ENCODE peak calls at places on chromosome 16, in nine cellular contexts. One of them, this sample, is unnamed.

GRCh38 chr16:31664683-31665482 is 137.2 kb downstream of the AHSP start:
- DNase-seq in activated CD4-positive, CD25-positive, alpha-beta regulatory T cell: no peak
- DNase-seq in activated CD4-positive, alpha-beta T cell treated with anti-CD3 and anti-CD28 coated beads for 24 hours: no peak
- DNase-seq in stimulated activated CD4-positive, alpha-beta T cell treated with anti-CD3 and anti-CD28 coated beads, Interleukin-2, amount 100 ng/mL, for 48 hours: no peak
- DNase-seq in ELF-1: no peak
- DNase-seq in NCI-H1105 treated with DMSO at 0.1 percent for 48 hours: no peak
- DNase-seq in M059J: peak
- DNase-seq in heart right ventricle: no peak
- DNase-seq in left ventricle myocardium inferior: no peak
- DNase-seq in this sample: no peak

GRCh38 chr16:89764711-89765201 is 43.4 kb downstream of the ZNF276 start:
- DNase-seq in activated CD4-positive, CD25-positive, alpha-beta regulatory T cell: no peak
- DNase-seq in activated CD4-positive, alpha-beta T cell treated with anti-CD3 and anti-CD28 coated beads for 24 hours: no peak
- DNase-seq in stimulated activated CD4-positive, alpha-beta T cell treated with anti-CD3 and anti-CD28 coated beads, Interleukin-2, amount 100 ng/mL, for 48 hours: peak
- DNase-seq in ELF-1: no peak
- DNase-seq in NCI-H1105 treated with DMSO at 0.1 percent for 48 hours: no peak
- DNase-seq in M059J: no peak
- DNase-seq in heart right ventricle: peak
- DNase-seq in left ventricle myocardium inferior: no peak
- DNase-seq in this sample: peak

GRCh38 chr16:52547001-52547833 is at the start of gene TOX3:
- DNase-seq in activated CD4-positive, CD25-positive, alpha-beta regulatory T cell: no peak
- DNase-seq in activated CD4-positive, alpha-beta T cell treated with anti-CD3 and anti-CD28 coated beads for 24 hours: no peak
- DNase-seq in stimulated activated CD4-positive, alpha-beta T cell treated with anti-CD3 and anti-CD28 coated beads, Interleukin-2, amount 100 ng/mL, for 48 hours: no peak
- DNase-seq in ELF-1: peak
- DNase-seq in NCI-H1105 treated with DMSO at 0.1 percent for 48 hours: peak
- DNase-seq in M059J: no peak
- DNase-seq in heart right ventricle: no peak
- DNase-seq in left ventricle myocardium inferior: no peak
- DNase-seq in this sample: no peak

GRCh38 chr16:24516900-24517669 is 22.3 kb upstream of the RBBP6 start:
- DNase-seq in activated CD4-positive, CD25-positive, alpha-beta regulatory T cell: peak
- DNase-seq in activated CD4-positive, alpha-beta T cell treated with anti-CD3 and anti-CD28 coated beads for 24 hours: peak
- DNase-seq in stimulated activated CD4-positive, alpha-beta T cell treated with anti-CD3 and anti-CD28 coated beads, Interleukin-2, amount 100 ng/mL, for 48 hours: peak
- DNase-seq in ELF-1: peak
- DNase-seq in NCI-H1105 treated with DMSO at 0.1 percent for 48 hours: peak
- DNase-seq in M059J: peak
- DNase-seq in heart right ventricle: peak
- DNase-seq in left ventricle myocardium inferior: peak
- DNase-seq in this sample: peak

GRCh38 chr16:84175351-84176081 is 11.3 kb downstream of the TAF1C start:
- DNase-seq in activated CD4-positive, CD25-positive, alpha-beta regulatory T cell: no peak
- DNase-seq in activated CD4-positive, alpha-beta T cell treated with anti-CD3 and anti-CD28 coated beads for 24 hours: peak
- DNase-seq in stimulated activated CD4-positive, alpha-beta T cell treated with anti-CD3 and anti-CD28 coated beads, Interleukin-2, amount 100 ng/mL, for 48 hours: peak
- DNase-seq in ELF-1: peak
- DNase-seq in NCI-H1105 treated with DMSO at 0.1 percent for 48 hours: peak
- DNase-seq in M059J: peak
- DNase-seq in heart right ventricle: no peak
- DNase-seq in left ventricle myocardium inferior: no peak
- DNase-seq in this sample: peak

GRCh38 chr16:69328854-69329316 is 1.5 kb downstream of the PDF start:
- DNase-seq in activated CD4-positive, CD25-positive, alpha-beta regulatory T cell: no peak
- DNase-seq in activated CD4-positive, alpha-beta T cell treated with anti-CD3 and anti-CD28 coated beads for 24 hours: no peak
- DNase-seq in stimulated activated CD4-positive, alpha-beta T cell treated with anti-CD3 and anti-CD28 coated beads, Interleukin-2, amount 100 ng/mL, for 48 hours: no peak
- DNase-seq in ELF-1: no peak
- DNase-seq in NCI-H1105 treated with DMSO at 0.1 percent for 48 hours: no peak
- DNase-seq in M059J: peak
- DNase-seq in heart right ventricle: no peak
- DNase-seq in left ventricle myocardium inferior: no peak
- DNase-seq in this sample: peak

GRCh38 chr16:85103096-85104079 is 8.9 kb downstream of the CIBAR2 start:
- DNase-seq in activated CD4-positive, CD25-positive, alpha-beta regulatory T cell: no peak
- DNase-seq in activated CD4-positive, alpha-beta T cell treated with anti-CD3 and anti-CD28 coated beads for 24 hours: no peak
- DNase-seq in stimulated activated CD4-positive, alpha-beta T cell treated with anti-CD3 and anti-CD28 coated beads, Interleukin-2, amount 100 ng/mL, for 48 hours: no peak
- DNase-seq in ELF-1: no peak
- DNase-seq in NCI-H1105 treated with DMSO at 0.1 percent for 48 hours: no peak
- DNase-seq in M059J: no peak
- DNase-seq in heart right ventricle: no peak
- DNase-seq in left ventricle myocardium inferior: no peak
- DNase-seq in this sample: no peak

GRCh38 chr16:54932737-54933254 is 2.1 kb downstream of the IRX5 start:
- DNase-seq in activated CD4-positive, CD25-positive, alpha-beta regulatory T cell: no peak
- DNase-seq in activated CD4-positive, alpha-beta T cell treated with anti-CD3 and anti-CD28 coated beads for 24 hours: no peak
- DNase-seq in stimulated activated CD4-positive, alpha-beta T cell treated with anti-CD3 and anti-CD28 coated beads, Interleukin-2, amount 100 ng/mL, for 48 hours: no peak
- DNase-seq in ELF-1: peak
- DNase-seq in NCI-H1105 treated with DMSO at 0.1 percent for 48 hours: no peak
- DNase-seq in M059J: no peak
- DNase-seq in heart right ventricle: no peak
- DNase-seq in left ventricle myocardium inferior: no peak
- DNase-seq in this sample: no peak

GRCh38 chr16:48126801-48127644 is 28.8 kb downstream of the ABCC12 start:
- DNase-seq in activated CD4-positive, CD25-positive, alpha-beta regulatory T cell: no peak
- DNase-seq in activated CD4-positive, alpha-beta T cell treated with anti-CD3 and anti-CD28 coated beads for 24 hours: no peak
- DNase-seq in stimulated activated CD4-positive, alpha-beta T cell treated with anti-CD3 and anti-CD28 coated beads, Interleukin-2, amount 100 ng/mL, for 48 hours: no peak
- DNase-seq in ELF-1: peak
- DNase-seq in NCI-H1105 treated with DMSO at 0.1 percent for 48 hours: peak
- DNase-seq in M059J: peak
- DNase-seq in heart right ventricle: no peak
- DNase-seq in left ventricle myocardium inferior: no peak
- DNase-seq in this sample: peak